ENCODE peak calls at places on chromosomes 5 and 9, in six cellular contexts. E is CD4-positive, alpha-beta memory T cell; I is CD8-positive, alpha-beta memory T cell; B is Peyer's patch; J is brain microvascular endothelial cell; U is GM23248. R is an unnamed sample. For H3K36me3, the result is how much of the 10 kb centered on the place peaks cover.

GRCh38 chr9:98780059-98780749 is 16.2 kb downstream of the ANKS6 start:
- DNase-seq in B (no peak), J (no peak), E (no peak), I (no peak), U (no peak), R (no peak)

GRCh38 chr5:93735378-93735777 is 6.0 kb downstream of the POU5F2 start:
- DNase-seq in U (peak), B (no peak), E (no peak), J (peak), I (no peak), R (no peak)

GRCh38 chr5:55454282-55454681 is 80.5 kb downstream of the PLPP1 start:
- DNase-seq in J (no peak), B (no peak), U (no peak), E (no peak), I (no peak), R (no peak)

GRCh38 chr5:85591311-85591710 is 1026.4 kb upstream of the COX7C start:
- DNase-seq in I (no peak), E (no peak), B (no peak), J (no peak), U (no peak), R (no peak)

GRCh38 chr9:126429190-126429589 is 102.6 kb downstream of the MVB12B start:
- DNase-seq in B (no peak), U (no peak), J (no peak), E (no peak), I (no peak), R (no peak)

GRCh38 chr5:15794117-15794985 is 294.4 kb downstream of the FBXL7 start:
- DNase-seq in B (no peak), J (no peak), I (no peak), U (peak), E (no peak), R (no peak)

GRCh38 chr5:32543291-32543690 is 42.1 kb upstream of the SUB1 start:
- DNase-seq in B (no peak), J (peak), I (no peak), E (no peak), U (no peak), R (no peak)

GRCh38 chr5:16169550-16169949 is 10.0 kb downstream of the MARCHF11 start:
- DNase-seq in E (no peak), I (no peak), U (no peak), B (no peak), J (no peak), R (no peak)

GRCh38 chr9:101968392-101968791 is 229.9 kb upstream of the GRIN3A start:
- DNase-seq in B (no peak), E (no peak), I (no peak), J (no peak), U (no peak), R (no peak)

GRCh38 chr5:132263548-132264261 is 6.2 kb downstream of the PDLIM4 start:
- DNase-seq in I (no peak), E (no peak), J (peak), B (peak), U (peak), R (no peak)

GRCh38 chr5:77590347-77590746 is 48.2 kb downstream of the OTP start:
- DNase-seq in E (no peak), U (no peak), J (no peak), I (no peak), B (no peak), R (no peak)

GRCh38 chr5:75067434-75067833 is 15.1 kb upstream of the GCNT4 start:
- DNase-seq in J (no peak), B (no peak), I (no peak), U (no peak), E (no peak), R (no peak)

GRCh38 chr5:157024213-157024959 is 34.5 kb downstream of the HAVCR1 start:
- DNase-seq in E (no peak), U (no peak), B (no peak), I (peak), J (no peak), R (no peak)

GRCh38 chr9:86324308-86324707 is 29.9 kb downstream of the TUT7 start:
- DNase-seq in I (no peak), U (peak), B (no peak), J (no peak), E (no peak), R (no peak)

GRCh38 chr5:159330131-159330530 is at the start of gene IL12B:
- DNase-seq in U (peak), B (no peak), E (no peak), J (no peak), I (no peak), R (no peak)

GRCh38 chr9:10612649-10613398 is at the start of gene PTPRD:
- DNase-seq in I (no peak), B (no peak), J (peak), E (no peak), U (peak), R (no peak)

GRCh38 chr5:128596071-128596470 is 58.0 kb upstream of the FBN2 start:
- DNase-seq in I (no peak), U (peak), B (no peak), J (peak), E (no peak), R (no peak)

GRCh38 chr9:96350866-96351265 is 32.6 kb downstream of the SLC35D2 start:
- DNase-seq in B (no peak), U (no peak), E (no peak), J (no peak), I (no peak), R (no peak)

GRCh38 chr9:91900057-91900816 is 49.8 kb downstream of the ROR2 start:
- DNase-seq in I (no peak), U (peak), J (no peak), B (no peak), E (no peak), R (no peak)

GRCh38 chr5:62790348-62790747 is 211.7 kb downstream of the LRRC70 start:
- DNase-seq in U (peak), E (no peak), B (no peak), I (no peak), J (no peak), R (no peak)

GRCh38 chr5:86880344-86880743 is 262.6 kb downstream of the COX7C start:
- DNase-seq in U (no peak), J (no peak), B (no peak), E (no peak), I (no peak), R (no peak)

GRCh38 chr5:94571415-94571814 is 47.0 kb downstream of the KIAA0825 start:
- DNase-seq in I (no peak), J (no peak), U (no peak), E (no peak), B (no peak), R (no peak)

GRCh38 chr5:175866377-175866907 is 4.9 kb upstream of the CPLX2 start:
- DNase-seq in U (no peak), B (no peak), J (no peak), I (no peak), E (no peak), R (no peak)

GRCh38 chr5:62143268-62144229 is 162.5 kb upstream of the KIF2A start:
- DNase-seq in I (no peak), U (peak), B (no peak), J (no peak), E (no peak), R (no peak)

GRCh38 chr5:77645158-77645994 is 6.9 kb upstream of the OTP start:
- DNase-seq in U (peak), E (no peak), B (no peak), J (no peak), I (peak), R (peak)

GRCh38 chr5:134226441-134227192 is 744 bp upstream of the PPP2CA start:
- DNase-seq in U (peak), I (no peak), E (no peak), J (no peak), B (peak), R (peak)

GRCh38 chr9:111691686-111692329 is 30.4 kb downstream of the GNG10 start:
- DNase-seq in U (peak), E (peak), B (no peak), J (no peak), I (peak), R (peak)

GRCh38 chr9:70413427-70413797 is 1.0 kb downstream of the KLF9 start:
- DNase-seq in E (no peak), U (peak), J (no peak), I (no peak), B (no peak), R (no peak)

GRCh38 chr5:158676642-158677489 is 422.9 kb downstream of the EBF1 start:
- DNase-seq in I (peak), E (no peak), J (no peak), B (peak), U (no peak), R (peak)

GRCh38 chr9:137435980-137436760 is 5.0 kb downstream of the ENTPD8 start:
- DNase-seq in J (peak), I (no peak), B (peak), U (peak), E (no peak), R (no peak)

GRCh38 chr9:134624827-134625181 is 16.8 kb upstream of the COL5A1 start:
- DNase-seq in B (peak), U (peak), J (peak), E (no peak), I (no peak), R (no peak)

GRCh38 chr9:10366171-10366779 is 246.5 kb downstream of the PTPRD start:
- DNase-seq in U (peak), J (peak), E (no peak), B (no peak), I (no peak), R (no peak)

GRCh38 chr9:125995706-125996105 is 248.5 kb downstream of the PBX3 start:
- DNase-seq in B (no peak), J (no peak), E (no peak), I (no peak), U (no peak), R (no peak)

GRCh38 chr5:52841114-52841513 is 53.4 kb downstream of the ITGA1 start:
- DNase-seq in J (no peak), E (no peak), U (no peak), B (no peak), I (no peak), R (no peak)

DNA sequence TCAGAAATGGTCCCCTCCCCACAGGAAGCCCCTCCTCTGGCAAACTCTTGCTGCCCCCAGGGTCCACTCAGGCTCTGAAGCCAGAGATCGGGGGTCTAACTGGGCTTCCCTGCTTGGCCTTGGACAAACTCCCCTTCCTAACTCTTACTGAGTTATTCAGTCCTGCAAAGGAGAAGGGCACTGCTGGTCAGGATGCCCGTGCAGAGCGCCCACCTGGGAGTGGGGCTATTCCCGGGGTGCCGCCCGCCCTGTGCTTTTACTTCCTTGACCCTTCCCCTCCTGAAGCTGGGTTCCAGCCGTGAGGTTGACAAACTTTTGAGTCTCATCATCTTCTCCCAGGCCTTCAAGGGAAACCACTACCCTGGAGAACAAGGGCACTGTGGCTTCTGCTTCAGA is 4.9 kb downstream of the TBC1D9B start:
- DNase-seq in U (no peak), J (no peak), B (no peak), I (no peak), E (no peak), R (no peak)
- H3K36me3 ChIP-seq in U (under half), J (under half), B (under half), I (under half), E (under half), R (under half)

DNA sequence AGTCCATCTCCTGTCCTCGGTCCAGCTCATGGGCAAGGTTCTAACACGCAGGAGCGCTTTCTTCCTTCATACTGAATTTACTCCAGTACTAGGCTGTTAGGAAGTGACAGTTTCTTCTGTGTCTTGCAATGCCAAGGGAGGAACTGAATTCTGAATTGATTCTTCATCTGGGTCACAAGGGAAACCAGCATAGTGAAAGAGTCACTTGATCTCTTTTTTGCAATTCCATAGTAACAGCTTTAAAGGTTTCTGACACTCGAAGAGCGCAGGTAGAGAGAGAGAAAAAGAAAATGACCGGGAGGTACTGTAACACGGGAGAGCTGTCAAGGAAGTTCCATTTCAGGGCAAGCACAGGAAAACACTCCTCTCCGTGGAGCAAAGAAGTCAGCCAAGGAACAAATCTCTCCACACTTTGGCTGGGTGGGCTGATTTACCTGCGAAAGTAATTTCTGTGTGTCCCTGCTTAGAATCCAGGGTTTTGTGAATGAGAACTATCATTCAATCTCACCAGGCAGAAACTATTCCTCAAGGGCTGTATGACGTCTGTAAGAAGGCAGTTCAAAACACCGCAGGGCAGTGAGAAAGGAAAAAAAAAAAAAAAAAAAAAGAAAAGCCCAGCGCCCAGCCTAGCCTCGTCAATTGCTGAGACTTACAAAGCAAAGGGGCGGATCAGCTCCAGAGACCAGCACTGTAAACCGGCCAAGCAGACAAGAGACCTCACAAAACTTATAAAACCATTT is 617.8 kb downstream of the PDE4D start:
- DNase-seq in E (no peak), J (peak), I (no peak), B (peak), U (peak), R (no peak)
- H3K4me3 ChIP-seq in E (no peak), J (peak), I (no peak), B (peak), U (peak), R (no peak)

DNA sequence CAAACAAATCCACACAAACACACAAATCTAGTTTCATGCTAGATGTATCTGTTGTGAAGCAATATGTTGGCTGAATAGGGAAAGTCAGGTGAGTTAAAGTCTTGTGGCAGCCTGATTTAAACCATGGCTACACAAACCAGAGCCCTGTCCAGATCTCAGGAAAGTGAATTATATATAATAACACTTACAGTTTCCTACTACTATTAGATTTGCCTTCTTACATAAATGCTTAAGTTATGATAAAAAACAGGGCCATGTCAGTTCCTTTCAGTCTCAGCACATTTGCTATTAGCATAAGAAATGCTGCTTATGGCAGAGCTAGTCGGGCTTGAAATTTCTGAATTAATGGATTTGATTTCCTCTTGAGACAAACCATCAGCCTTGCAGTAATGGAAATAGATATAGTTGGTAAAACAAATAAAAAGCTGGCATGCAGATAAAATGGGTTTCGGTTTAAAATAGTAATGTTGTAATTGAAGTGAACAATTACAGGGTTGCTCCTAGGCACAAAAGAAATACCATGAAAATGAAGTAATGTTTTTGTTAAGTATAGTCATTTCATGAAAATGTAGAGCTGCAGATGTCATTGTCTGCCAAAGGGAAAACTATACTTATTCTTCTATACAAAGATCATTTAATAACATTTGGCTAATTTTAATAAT is 664.2 kb upstream of the ZNF608 start:
- DNase-seq in B (no peak), E (no peak), J (peak), I (no peak), U (peak), R (no peak)
- H3K27ac ChIP-seq in B (peak), E (no peak), J (peak), I (no peak), U (peak), R (no peak)

GRCh38 chr9:35069020-35069419 is 3.4 kb downstream of the VCP start:
- DNase-seq in J (no peak), I (no peak), U (no peak), B (no peak), E (no peak), R (no peak)
- H3K36me3 ChIP-seq in J (under half), I (under half), U (under half), B (under half), E (under half), R (half or more)

DNA sequence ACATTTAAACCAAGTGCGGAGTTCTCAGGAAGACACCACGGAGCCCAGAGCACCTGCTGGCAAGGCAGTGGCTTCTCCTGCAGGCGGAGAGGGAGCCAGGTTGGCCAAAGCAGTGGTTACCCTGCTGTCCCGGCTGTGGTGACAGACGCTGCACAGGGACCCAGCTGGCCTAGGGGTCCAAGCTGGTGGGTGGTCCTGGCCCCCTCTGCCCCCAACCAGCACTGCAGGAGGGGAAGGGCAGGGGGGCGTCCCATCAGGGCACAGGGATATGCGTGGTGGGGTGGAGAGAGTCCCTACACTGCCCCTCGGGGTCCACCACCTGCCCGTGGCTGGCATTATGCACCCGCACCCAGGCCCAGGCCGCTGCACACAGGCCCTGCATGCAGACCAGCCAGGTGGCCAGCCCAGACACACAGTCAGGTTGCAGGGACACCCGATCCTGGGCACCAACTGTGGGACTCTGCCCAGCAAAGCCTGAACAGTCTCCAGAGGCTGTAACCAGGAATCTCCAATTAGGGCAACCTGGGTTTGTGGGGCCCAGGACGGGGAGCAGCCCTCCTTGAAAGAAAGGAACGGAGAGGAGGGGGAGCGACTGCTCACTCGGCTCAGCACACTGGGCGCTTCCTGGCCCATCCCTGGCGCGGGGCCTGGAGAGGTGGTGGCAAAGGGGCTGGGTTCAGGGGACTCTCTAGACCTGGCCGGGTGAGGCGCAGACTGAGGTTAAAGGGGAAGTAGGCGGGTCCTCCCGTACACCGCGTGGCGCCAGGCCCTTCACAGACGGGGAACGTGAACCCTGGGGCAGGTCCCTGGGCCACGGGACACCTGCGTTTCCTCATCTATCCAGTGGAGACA is 46.3 kb downstream of the NACC2 start:
- DNase-seq in U (no peak), J (no peak), I (no peak), E (no peak), B (no peak), R (no peak)
- H3K4me3 ChIP-seq in U (no peak), J (no peak), I (no peak), E (no peak), B (no peak), R (no peak)

DNA sequence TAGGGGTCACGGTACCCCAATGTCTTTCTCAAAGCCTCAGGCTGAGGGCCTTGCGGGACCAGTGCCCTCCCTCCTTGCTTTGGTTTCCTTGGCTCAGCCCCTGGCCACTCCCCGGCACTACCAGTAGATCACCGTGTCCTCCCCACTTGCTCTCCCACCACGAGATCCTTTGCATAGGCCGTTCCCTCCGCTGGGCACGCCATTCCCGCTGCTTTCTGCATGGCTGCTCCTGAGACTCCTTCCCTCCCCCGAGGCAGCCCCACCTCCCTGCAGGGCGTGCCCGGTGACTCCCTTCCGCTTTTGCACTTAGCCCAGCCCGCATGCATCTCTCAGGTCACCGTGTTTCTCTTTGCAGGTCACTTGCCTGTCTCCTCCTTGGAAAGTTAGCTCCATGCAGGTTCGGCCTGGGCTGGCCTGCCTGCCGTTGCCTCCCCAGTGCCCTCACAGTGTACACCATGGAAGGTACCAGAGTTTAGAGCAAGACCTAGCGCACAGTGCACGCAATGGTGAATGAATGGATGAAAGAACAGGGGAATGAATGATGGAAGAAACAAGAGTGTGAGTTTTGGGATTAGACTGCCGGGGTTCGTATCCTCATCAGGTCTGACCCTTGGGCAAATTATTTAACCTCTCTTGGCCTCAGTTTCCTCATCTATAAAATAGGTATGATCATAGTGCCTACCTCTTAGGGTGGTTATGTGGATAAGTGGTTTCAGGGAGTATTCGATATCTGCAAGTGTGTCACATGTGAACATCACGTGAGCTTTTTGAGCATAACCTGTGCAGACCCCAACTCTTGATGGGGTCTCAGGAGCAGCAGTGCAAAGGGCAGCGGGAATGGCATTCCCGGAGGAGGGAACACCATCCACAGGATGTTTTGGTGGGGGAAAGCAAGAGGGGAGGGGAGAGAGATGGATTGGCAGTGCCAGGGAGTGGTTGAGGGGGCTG is 214.3 kb downstream of the C9orf50 start:
- DNase-seq in J (no peak), U (no peak), E (no peak), B (peak), I (no peak), R (no peak)
- H3K27ac ChIP-seq in J (no peak), U (no peak), E (no peak), B (no peak), I (peak), R (no peak)

GRCh38 chr9:35716236-35716635 is 15.8 kb downstream of the TLN1 start:
- DNase-seq in B (no peak), E (no peak), U (peak), J (no peak), I (no peak), R (no peak)
- H3K36me3 ChIP-seq in B (under half), E (half or more), U (half or more), J (half or more), I (half or more), R (half or more)

R was measured in CD4-positive, CD25-positive, alpha-beta regulatory T cell.